ENCODE peak calls at places on chromosomes 6 and 20, in eight cellular contexts. P is HepG2, D is GM23338, U is HCT116, T is K562, I is H1, S is GM12878, H is endothelial cell of umbilical vein. A is an unnamed sample.

GRCh38 chr20:53748821-53749402 is 155.3 kb upstream of the ZNF217 start:
- DNase-seq in P (no peak), D (no peak), U (no peak), T (no peak), I (no peak), S (no peak), H (no peak), A (no peak)

GRCh38 chr6:32668226-32668747 is 1.8 kb upstream of the HLA-DQB1 start:
- DNase-seq in P (peak), D (peak), U (peak), T (no peak), I (no peak), S (peak), H (no peak), A (no peak)

GRCh38 chr6:95431637-95432228 is 145.6 kb upstream of the MANEA start:
- DNase-seq in P (peak), D (peak), U (peak), T (peak), I (no peak), S (no peak), H (peak), A (peak)

GRCh38 chr20:10929023-10929422 is 255.2 kb upstream of the JAG1 start:
- DNase-seq in P (no peak), D (no peak), U (no peak), T (no peak), I (no peak), S (no peak), H (no peak), A (no peak)

GRCh38 chr6:123962508-123962907 is 158.8 kb downstream of the NKAIN2 start:
- DNase-seq in P (peak), D (no peak), U (no peak), T (no peak), I (no peak), S (no peak), H (no peak), A (no peak)

GRCh38 chr6:33080127-33081089 is 4.6 kb downstream of the HLA-DPB1 start:
- DNase-seq in P (no peak), D (peak), U (no peak), T (peak), I (peak), S (no peak), H (peak), A (no peak)

GRCh38 chr6:15504581-15505350 is 158.1 kb downstream of the DTNBP1 start:
- DNase-seq in P (peak), D (no peak), U (no peak), T (no peak), I (no peak), S (no peak), H (peak), A (peak)

GRCh38 chr6:98838027-98838426 is 3.7 kb downstream of the POU3F2 start:
- DNase-seq in P (no peak), D (no peak), U (no peak), T (no peak), I (no peak), S (no peak), H (no peak), A (no peak)

GRCh38 chr6:35737413-35738211 is 780 bp downstream of the ARMC12 start:
- DNase-seq in P (peak), D (peak), U (peak), T (peak), I (no peak), S (no peak), H (peak), A (peak)

GRCh38 chr6:21352131-21352530 is 241.4 kb upstream of the SOX4 start:
- DNase-seq in P (no peak), D (no peak), U (no peak), T (no peak), I (no peak), S (no peak), H (no peak), A (no peak)

GRCh38 chr6:159973951-159974350 is 5.1 kb downstream of the IGF2R start:
- DNase-seq in P (peak), D (no peak), U (no peak), T (no peak), I (no peak), S (no peak), H (no peak), A (no peak)

GRCh38 chr20:25058051-25058796 is at the start of gene ACSS1:
- DNase-seq in P (no peak), D (peak), U (no peak), T (peak), I (no peak), S (peak), H (peak), A (no peak)
- TF ChIP-seq EZH2 in P (no peak), D (no peak), U (no peak), T (no peak), I (peak), S (no peak), H (peak), A (no peak)

GRCh38 chr20:1313236-1313964 is 15.5 kb downstream of the SDCBP2 start:
- DNase-seq in P (peak), D (peak), U (peak), T (peak), I (no peak), S (no peak), H (peak), A (peak)
- TF ChIP-seq POLR2AphosphoS5 in P (no peak), D (no peak), U (no peak), T (no peak), I (no peak), S (no peak), H (no peak), A (no peak)

GRCh38 chr6:158624684-158625682 is 19.6 kb downstream of the DYNLT1 start:
- DNase-seq in P (no peak), D (no peak), U (no peak), T (no peak), I (no peak), S (no peak), H (no peak), A (no peak)

GRCh38 chr6:158625881-158626305 is 18.6 kb downstream of the DYNLT1 start:
- DNase-seq in P (no peak), D (no peak), U (no peak), T (no peak), I (no peak), S (no peak), H (no peak), A (no peak)

GRCh38 chr6:158627940-158628211 is 16.7 kb downstream of the DYNLT1 start:
- DNase-seq in P (no peak), D (no peak), U (no peak), T (no peak), I (no peak), S (no peak), H (no peak), A (no peak)

GRCh38 chr6:158627168-158627939 is 17.2 kb downstream of the DYNLT1 start:
- DNase-seq in P (no peak), D (no peak), U (no peak), T (no peak), I (no peak), S (no peak), H (no peak), A (no peak)

DNA sequence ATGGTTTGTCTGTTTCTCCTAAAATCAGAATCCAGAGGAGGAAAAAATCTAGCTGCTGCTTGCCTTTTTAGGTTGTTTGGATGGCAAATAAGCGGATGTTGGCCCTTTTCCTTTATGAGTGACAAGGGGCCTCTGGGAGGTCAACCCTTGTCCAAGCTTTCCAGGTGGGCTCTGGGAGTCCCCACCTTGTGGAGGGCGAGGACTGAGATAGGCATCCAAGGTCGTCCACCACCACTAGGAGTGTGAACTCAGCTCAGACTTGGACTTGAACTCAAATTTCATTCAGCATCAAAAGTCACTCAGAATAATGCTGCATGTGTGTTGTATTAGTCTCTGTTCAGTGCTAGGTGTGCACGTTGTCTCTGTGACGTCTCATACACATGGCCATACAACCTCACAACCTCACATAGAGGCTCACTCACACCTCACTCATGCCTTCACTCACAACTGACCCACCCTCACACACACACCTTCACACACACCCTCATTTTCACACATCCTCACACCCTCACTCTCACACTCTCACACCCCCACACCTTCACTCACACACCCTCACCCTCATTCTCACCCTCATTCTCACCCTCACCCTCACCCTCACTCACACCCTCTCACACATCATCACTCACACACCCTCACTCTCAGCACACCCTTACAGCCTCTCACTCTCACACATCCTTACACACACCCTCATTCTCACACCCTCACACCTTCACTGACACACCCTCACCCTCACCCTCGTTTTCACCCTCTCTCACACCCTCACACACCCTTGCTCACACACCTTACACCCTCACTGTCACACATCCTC is 18.0 kb downstream of the DYNLT1 start:
- DNase-seq in P (no peak), D (no peak), U (no peak), T (no peak), I (no peak), S (no peak), H (no peak), A (no peak)
- H3K27ac ChIP-seq in P (no peak), D (no peak), U (no peak), T (no peak), I (no peak), S (no peak), H (no peak), A (no peak)

GRCh38 chr6:44341095-44341890 is 1.2 kb upstream of the SPATS1 start:
- DNase-seq in P (no peak), D (no peak), U (no peak), T (no peak), I (no peak), S (no peak), H (no peak), A (no peak)

GRCh38 chr6:44342489-44342888 is at the start of gene SPATS1:
- DNase-seq in P (no peak), D (peak), U (no peak), T (no peak), I (no peak), S (no peak), H (no peak), A (no peak)

GRCh38 chr6:44339301-44339700 is 3.1 kb upstream of the SPATS1 start:
- DNase-seq in P (no peak), D (no peak), U (no peak), T (no peak), I (no peak), S (no peak), H (peak), A (no peak)

GRCh38 chr6:44339763-44340625 is 2.5 kb upstream of the SPATS1 start:
- DNase-seq in P (no peak), D (no peak), U (no peak), T (no peak), I (no peak), S (no peak), H (no peak), A (no peak)

GRCh38 chr6:44342052-44342451 is 398 bp upstream of the SPATS1 start:
- DNase-seq in P (no peak), D (no peak), U (no peak), T (no peak), I (no peak), S (no peak), H (no peak), A (no peak)
- TF ChIP-seq EZH2 in P (no peak), D (no peak), U (no peak), T (no peak), I (no peak), S (no peak), H (no peak), A (no peak)

GRCh38 chr20:1860446-1860845 is 34.8 kb upstream of the SIRPA start:
- DNase-seq in P (no peak), D (no peak), U (no peak), T (no peak), I (no peak), S (no peak), H (no peak), A (no peak)
- TF ChIP-seq POLR2AphosphoS5 in P (no peak), D (no peak), U (no peak), T (no peak), I (no peak), S (no peak), H (no peak), A (no peak)

DNA sequence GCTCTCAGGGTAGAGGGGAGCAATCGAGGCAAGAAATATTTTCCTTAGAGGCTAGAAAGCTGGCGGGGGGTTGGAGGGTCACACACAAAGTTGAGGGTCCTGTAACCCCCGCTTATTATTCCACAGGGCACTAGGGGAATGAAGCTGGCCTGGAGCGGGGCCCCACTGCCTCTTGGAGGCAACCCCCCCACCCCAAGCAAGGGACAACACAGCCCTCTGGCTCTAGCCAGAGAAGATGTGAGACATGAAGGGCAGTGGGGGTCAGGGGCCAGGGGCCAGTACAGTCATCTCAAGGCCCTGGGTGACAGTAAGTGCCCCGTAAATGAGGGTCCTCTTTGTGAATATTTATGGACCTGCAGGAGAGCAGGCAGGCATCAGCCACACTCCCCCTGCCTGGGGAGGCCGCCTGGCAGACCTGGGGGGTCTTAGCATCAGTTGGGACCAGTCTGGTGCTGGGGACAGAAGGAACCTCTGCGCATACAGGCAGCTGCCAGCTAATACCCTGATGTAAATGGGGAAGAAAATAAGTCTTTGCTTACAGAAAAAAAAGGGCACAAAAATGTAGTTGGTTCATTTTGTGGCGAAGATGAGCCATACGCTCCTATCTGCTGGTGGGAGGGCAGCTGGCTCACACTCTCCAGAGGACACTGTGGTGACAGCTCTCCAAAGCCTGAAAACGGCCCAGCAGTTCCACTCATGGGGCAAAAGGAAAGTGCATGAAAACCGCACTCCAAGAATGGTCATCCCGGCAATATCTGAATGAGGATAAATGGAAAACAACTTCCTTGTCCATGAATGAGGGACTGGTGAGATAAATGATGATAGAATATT is 21.9 kb downstream of the SPATA2 start:
- DNase-seq in P (no peak), D (no peak), U (no peak), T (no peak), I (no peak), S (no peak), H (no peak), A (no peak)
- H3K27ac ChIP-seq in P (no peak), D (no peak), U (no peak), T (no peak), I (no peak), S (peak), H (no peak), A (no peak)

GRCh38 chr6:10421508-10422281 is 6.8 kb upstream of the TFAP2A start:
- DNase-seq in P (no peak), D (peak), U (no peak), T (no peak), I (no peak), S (no peak), H (no peak), A (no peak)

GRCh38 chr6:10419749-10420545 is 5.1 kb upstream of the TFAP2A start:
- DNase-seq in P (no peak), D (no peak), U (no peak), T (no peak), I (no peak), S (no peak), H (no peak), A (no peak)

GRCh38 chr6:10422282-10423034 is 7.6 kb upstream of the TFAP2A start:
- DNase-seq in P (no peak), D (no peak), U (no peak), T (no peak), I (no peak), S (no peak), H (no peak), A (no peak)

GRCh38 chr6:10418862-10419748 is 4.2 kb upstream of the TFAP2A start:
- DNase-seq in P (no peak), D (peak), U (no peak), T (peak), I (no peak), S (no peak), H (no peak), A (no peak)

DNA sequence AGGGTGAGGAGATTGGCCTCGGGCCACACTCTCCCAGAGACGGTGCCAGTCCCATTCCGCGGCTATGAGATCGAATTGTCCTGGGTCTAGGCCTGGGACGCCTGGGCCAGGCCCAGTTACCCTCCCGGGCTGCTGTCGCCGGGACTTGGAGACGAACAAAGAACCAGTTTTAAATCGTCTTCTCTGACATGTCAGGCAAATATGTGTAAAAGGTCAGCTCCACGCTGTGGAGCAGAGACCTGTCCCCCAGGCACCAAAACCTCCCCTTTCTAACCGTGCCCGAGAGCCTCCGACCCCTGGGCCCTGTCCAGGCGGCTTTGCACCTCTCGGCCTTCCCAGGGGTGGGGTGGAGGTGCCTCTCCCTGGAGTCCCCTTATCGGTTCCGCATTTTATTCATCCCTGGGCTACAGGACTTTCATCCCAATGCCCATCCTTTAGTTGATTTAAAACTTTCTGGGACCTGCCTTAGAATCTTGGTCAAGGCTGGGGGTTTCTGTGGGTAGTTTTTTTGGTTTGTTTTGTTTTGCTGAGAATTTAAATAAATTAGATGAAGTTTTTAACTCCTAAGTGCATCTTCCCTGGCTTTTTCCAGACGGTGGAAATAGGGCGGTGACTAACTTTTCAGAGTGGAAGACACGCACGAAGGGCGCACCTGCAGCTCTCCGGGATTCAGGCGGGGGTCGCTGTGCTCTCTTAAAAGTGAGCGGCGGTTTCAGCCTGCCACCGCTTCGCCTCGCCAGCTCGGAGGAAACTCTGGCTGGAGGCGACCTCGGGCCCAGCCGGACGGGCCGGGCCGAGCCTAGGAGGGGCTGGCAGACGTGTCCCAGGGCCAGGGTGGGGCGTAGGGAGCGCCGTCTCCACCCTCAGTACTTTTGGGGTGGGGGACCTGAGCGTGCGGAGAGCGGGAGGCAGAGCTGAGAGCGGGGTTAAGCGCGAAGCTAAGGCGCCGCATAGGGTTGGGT is 6.0 kb upstream of the TFAP2A start:
- DNase-seq in P (no peak), D (peak), U (no peak), T (no peak), I (no peak), S (no peak), H (no peak), A (no peak)
- TF ChIP-seq EZH2 in P (no peak), D (peak), U (no peak), T (no peak), I (peak), S (no peak), H (no peak), A (no peak)

GRCh38 chr6:45714795-45715507 is 300.7 kb downstream of the CLIC5 start:
- DNase-seq in P (peak), D (peak), U (peak), T (peak), I (peak), S (peak), H (peak), A (peak)
- TF ChIP-seq POLR2AphosphoS5 in P (no peak), D (no peak), U (no peak), T (no peak), I (no peak), S (no peak), H (no peak), A (no peak)

A was measured in SK-N-MC.